ENCODE peak calls at places on chromosomes 5 and 9, in four cellular contexts. G is AG09319, S is fibroblast of the aortic adventitia, U is brain microvascular endothelial cell. O is an unnamed sample.

GRCh38 chr5:79418276-79418675 is 95.7 kb downstream of the HOMER1 start:
- DNase-seq in G (no peak), S (peak), U (peak), O (no peak)

GRCh38 chr5:147481376-147481775 is 28.5 kb downstream of the DPYSL3 start:
- DNase-seq in G (no peak), S (peak), U (peak), O (no peak)

GRCh38 chr9:26856413-26857032 is 36.1 kb downstream of the CAAP1 start:
- DNase-seq in G (no peak), S (peak), U (peak), O (no peak)

GRCh38 chr9:100160021-100160420 is 61.0 kb downstream of the INVS start:
- DNase-seq in G (no peak), S (no peak), U (peak), O (no peak)

GRCh38 chr5:154456540-154456939 is 10.7 kb downstream of the SAP30L start:
- DNase-seq in G (no peak), S (no peak), U (no peak), O (no peak)

GRCh38 chr5:135944967-135945560 is 9.7 kb downstream of the LECT2 start:
- DNase-seq in G (peak), S (peak), U (peak), O (peak)

GRCh38 chr9:104280711-104281110 is 186.6 kb downstream of the SMC2 start:
- DNase-seq in G (no peak), S (no peak), U (no peak), O (no peak)

GRCh38 chr9:118609355-118610044 is 759.7 kb downstream of the BRINP1 start:
- DNase-seq in G (peak), S (peak), U (peak), O (no peak)

GRCh38 chr5:139689631-139690384 is 41.7 kb downstream of the CXXC5 start:
- DNase-seq in G (no peak), S (peak), U (no peak), O (no peak)

GRCh38 chr5:74640450-74641013 is at the start of gene ENC1:
- DNase-seq in G (no peak), S (peak), U (peak), O (peak)

GRCh38 chr5:431001-431710 is 11.8 kb upstream of the EXOC3 start:
- DNase-seq in G (no peak), S (peak), U (peak), O (no peak)

GRCh38 chr9:75664597-75664996 is 225.9 kb upstream of the PCSK5 start:
- DNase-seq in G (no peak), S (no peak), U (no peak), O (no peak)

GRCh38 chr9:69645488-69645887 is 26.7 kb downstream of the APBA1 start:
- DNase-seq in G (no peak), S (no peak), U (no peak), O (no peak)

GRCh38 chr9:97766092-97766491 is 69.0 kb upstream of the XPA start:
- DNase-seq in G (no peak), S (no peak), U (peak), O (no peak)

GRCh38 chr9:101371813-101372212 is 13.0 kb downstream of the BAAT start:
- DNase-seq in G (no peak), S (no peak), U (no peak), O (no peak)

GRCh38 chr9:13847270-13847669 is 466.7 kb downstream of the NFIB start:
- DNase-seq in G (no peak), S (peak), U (no peak), O (no peak)

GRCh38 chr9:105828596-105829213 is 134.4 kb downstream of the TMEM38B start:
- DNase-seq in G (no peak), S (no peak), U (no peak), O (no peak)

GRCh38 chr5:131581710-131582109 is 53.3 kb downstream of the RAPGEF6 start:
- DNase-seq in G (no peak), S (no peak), U (no peak), O (no peak)

GRCh38 chr5:139711852-139712171 is 63.7 kb downstream of the CXXC5 start:
- DNase-seq in G (no peak), S (no peak), U (no peak), O (no peak)

GRCh38 chr9:87676976-87677775 is 48.7 kb upstream of the CTSL start:
- DNase-seq in G (no peak), S (peak), U (no peak), O (no peak)

GRCh38 chr9:17462869-17463464 is 115.9 kb upstream of the SH3GL2 start:
- DNase-seq in G (peak), S (peak), U (peak), O (peak)

GRCh38 chr5:95631991-95632675 is 12.2 kb downstream of the GPR150 start:
- DNase-seq in G (no peak), S (peak), U (peak), O (no peak)

GRCh38 chr9:37430841-37431597 is 8.5 kb downstream of the GRHPR start:
- DNase-seq in G (no peak), S (no peak), U (no peak), O (no peak)

GRCh38 chr5:119951330-119951934 is 322.1 kb downstream of the FAM170A start:
- DNase-seq in G (no peak), S (no peak), U (no peak), O (no peak)

GRCh38 chr5:42993516-42994284 is 46.4 kb downstream of the ANXA2R start:
- DNase-seq in G (no peak), S (peak), U (peak), O (no peak)

GRCh38 chr9:113425072-113425471 is 14.5 kb downstream of the C9orf43 start:
- DNase-seq in G (no peak), S (no peak), U (no peak), O (no peak)

GRCh38 chr5:132262882-132263547 is 5.5 kb downstream of the PDLIM4 start:
- DNase-seq in G (no peak), S (no peak), U (no peak), O (no peak)

GRCh38 chr9:8234286-8234819 is 434.8 kb upstream of the DMAC1 start:
- DNase-seq in G (no peak), S (no peak), U (no peak), O (no peak)

DNA sequence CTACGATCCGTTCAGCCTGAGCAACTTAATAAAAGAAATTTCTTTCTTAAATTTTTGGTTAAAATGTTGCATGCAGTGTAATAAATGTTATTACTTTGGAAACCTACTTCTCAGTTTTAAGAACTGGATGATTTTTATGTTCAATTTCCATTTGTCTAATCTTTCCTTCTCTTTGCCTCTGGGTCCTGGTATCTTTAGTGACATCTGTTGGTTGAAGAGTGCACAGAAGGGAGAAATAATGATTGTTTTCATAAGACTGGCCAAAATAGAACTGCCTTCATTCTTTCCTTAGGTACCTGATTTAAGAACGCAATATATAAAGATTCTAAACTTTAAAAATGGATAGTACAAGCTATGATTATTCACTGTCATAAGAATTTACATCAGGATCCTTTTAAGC is 83.0 kb upstream of the TLX3 start:
- DNase-seq in G (no peak), S (no peak), U (no peak), O (no peak)
- TF ChIP-seq CTCF in G (peak), S (no peak), U (peak), O (no peak)

GRCh38 chr5:169850407-169850806 is 129.9 kb downstream of the INSYN2B start:
- DNase-seq in G (no peak), S (no peak), U (no peak), O (no peak)
- TF ChIP-seq CTCF in G (no peak), S (no peak), U (peak), O (no peak)

DNA sequence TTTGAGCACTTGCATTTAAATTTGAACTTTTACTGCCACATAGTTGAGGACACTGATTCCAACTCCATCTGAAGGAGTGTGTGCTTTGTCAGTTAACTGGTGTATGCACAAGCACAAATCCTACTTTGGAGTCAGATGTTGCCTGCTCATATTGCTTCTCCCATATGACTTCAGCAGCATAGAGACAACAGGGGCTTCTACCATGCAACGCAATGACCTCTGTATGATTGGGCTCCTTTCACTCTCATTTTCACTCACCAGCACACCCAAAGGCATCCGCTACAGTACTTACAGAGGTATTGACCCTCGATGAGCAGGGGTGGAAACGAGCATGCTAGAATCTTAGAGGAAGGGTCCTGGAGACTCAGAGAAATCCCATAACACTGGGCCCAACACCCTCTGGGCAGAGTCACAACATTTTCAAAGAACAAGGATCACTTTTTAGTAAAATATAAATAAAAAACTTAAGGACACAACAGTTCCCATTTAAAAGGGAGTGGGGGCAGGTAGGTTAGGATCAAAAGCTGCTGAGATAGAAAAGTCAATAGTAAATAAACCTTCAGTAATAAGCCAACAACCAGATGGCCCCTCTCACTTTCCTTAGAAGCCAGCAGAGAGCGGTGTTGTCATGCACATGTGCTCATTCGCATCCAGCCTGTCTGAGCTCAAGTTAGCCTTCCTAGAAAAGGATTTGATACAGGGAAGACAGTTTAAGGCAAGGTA is 203.8 kb downstream of the SNCAIP start:
- DNase-seq in G (peak), S (peak), U (peak), O (no peak)
- TF ChIP-seq CTCF in G (peak), S (peak), U (peak), O (peak)

DNA sequence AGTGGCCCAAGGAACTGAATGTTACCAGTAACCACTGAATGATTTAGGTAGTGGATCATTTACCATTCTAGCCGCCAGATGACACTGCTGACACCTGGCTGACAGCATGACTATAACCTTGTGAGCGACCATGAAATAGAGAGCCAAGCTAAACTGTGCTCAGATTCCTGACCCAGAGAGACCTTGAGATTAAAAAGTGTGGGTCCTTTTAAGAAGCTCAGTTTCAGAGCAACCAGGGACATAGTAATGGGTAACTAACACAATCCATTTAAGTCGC is 566.0 kb downstream of the EFNA5 start:
- DNase-seq in G (no peak), S (peak), U (no peak), O (no peak)
- TF ChIP-seq CTCF in G (no peak), S (peak), U (peak), O (no peak)

GRCh38 chr9:6563036-6563435 is 82.5 kb downstream of the GLDC start:
- DNase-seq in G (no peak), S (peak), U (no peak), O (no peak)
- TF ChIP-seq CTCF in G (no peak), S (no peak), U (no peak), O (no peak)

O was measured in mesothelial cell of epicardium.